ENCODE peak calls at places on chromosomes 2 and 18, in six cellular contexts. B is activated CD4-positive, alpha-beta T cell treated with anti-CD3 and anti-CD28 coated beads, Interleukin-2, amount 10 ng/mL, durations not matched to agents 24 days and 14 days; H is stimulated activated CD4-positive, alpha-beta T cell treated with anti-CD3 and anti-CD28 coated beads, Interleukin-4, amount 100 ng/mL, for 24 hours; E is SHP77; X is anterior cingulate cortex; J is ELF-1. N is an unnamed sample.
A peak's percentile ranks its signal among the peaks of the same experiment; 100 is the strongest.

GRCh38 chr2:186059096-186059495 is 320.5 kb downstream of the FSIP2 start:
- DNase-seq in B (no peak), H (no peak), E (peak; percentile 20), X (no peak), J (no peak), N (no peak)

GRCh38 chr2:226023383-226023782 is 623.9 kb downstream of the NYAP2 start:
- DNase-seq in B (no peak), H (no peak), E (no peak), X (no peak), J (peak; percentile 33), N (no peak)

GRCh38 chr2:231612199-231613053 is 19.8 kb downstream of the TEX44 start:
- DNase-seq in B (peak; percentile 97), H (peak; percentile 96), E (peak; percentile 90), X (peak; percentile 89), J (peak; percentile 97), N (peak; percentile 85)

GRCh38 chr2:3041841-3042600 is 335.6 kb downstream of the EIPR1 start:
- DNase-seq in B (no peak), H (no peak), E (peak; percentile 22), X (no peak), J (no peak), N (no peak)

GRCh38 chr2:28433215-28433614 is 40.6 kb downstream of the FOSL2 start:
- DNase-seq in B (no peak), H (no peak), E (no peak), X (no peak), J (no peak), N (no peak)

GRCh38 chr2:158772306-158773078 is 22.6 kb upstream of the DAPL1 start:
- DNase-seq in B (no peak), H (no peak), E (no peak), X (no peak), J (no peak), N (no peak)

GRCh38 chr18:62829936-62830335 is 114.6 kb downstream of the PHLPP1 start:
- DNase-seq in B (no peak), H (no peak), E (no peak), X (no peak), J (no peak), N (no peak)

GRCh38 chr2:177355874-177356273 is 36.7 kb upstream of the AGPS start:
- DNase-seq in B (no peak), H (no peak), E (no peak), X (no peak), J (no peak), N (no peak)

GRCh38 chr2:134014196-134014960 is 239.5 kb upstream of the MGAT5 start:
- DNase-seq in B (no peak), H (no peak), E (no peak), X (no peak), J (no peak), N (no peak)

GRCh38 chr18:77062518-77063003 is 70.0 kb downstream of the MBP start:
- DNase-seq in B (peak; percentile 91), H (peak; percentile 68), E (no peak), X (no peak), J (no peak), N (peak; percentile 28)

GRCh38 chr2:156331572-156332451 is 709 bp downstream of the NR4A2 start:
- DNase-seq in B (peak; percentile 85), H (peak; percentile 49), E (no peak), X (no peak), J (peak; percentile 53), N (no peak)

GRCh38 chr2:48600204-48600813 is 17.3 kb upstream of the GTF2A1L start:
- DNase-seq in B (peak; percentile 71), H (no peak), E (peak; percentile 8), X (no peak), J (peak; percentile 32), N (no peak)

GRCh38 chr18:14978962-14979535 is 231.1 kb downstream of the ANKRD30B start:
- DNase-seq in B (peak; percentile 62), H (no peak), E (peak; percentile 40), X (peak; percentile 7), J (peak; percentile 80), N (no peak)

GRCh38 chr2:188892632-188893031 is 81.5 kb upstream of the COL3A1 start:
- DNase-seq in B (no peak), H (no peak), E (no peak), X (no peak), J (no peak), N (no peak)

GRCh38 chr2:215619989-215620388 is 184.1 kb upstream of the FN1 start:
- DNase-seq in B (no peak), H (no peak), E (peak; percentile 85), X (no peak), J (peak; percentile 50), N (no peak)

GRCh38 chr2:207239754-207240494 is 74.2 kb upstream of the KLF7 start:
- DNase-seq in B (peak; percentile 61), H (no peak), E (no peak), X (no peak), J (no peak), N (no peak)

GRCh38 chr18:54787616-54788015 is 40.7 kb upstream of the RAB27B start:
- DNase-seq in B (no peak), H (no peak), E (no peak), X (no peak), J (no peak), N (no peak)

GRCh38 chr2:70906439-70907018 is 29.2 kb upstream of the ATP6V1B1 start:
- DNase-seq in B (no peak), H (no peak), E (no peak), X (no peak), J (no peak), N (no peak)

GRCh38 chr2:147331790-147332419 is 512.9 kb upstream of the ACVR2A start:
- DNase-seq in B (peak; percentile 81), H (peak; percentile 56), E (peak; percentile 1), X (no peak), J (no peak), N (no peak)